ENCODE peak calls at places on chromosomes 4 and X, in nine cellular contexts. One of them, this sample, is unnamed.

GRCh38 chr4:113603926-113604325 is 157.6 kb downstream of the CAMK2D start:
- DNase-seq in psoas muscle: no peak
- DNase-seq in CD8-positive, alpha-beta T cell: no peak
- DNase-seq in neuronal stem cell: no peak
- DNase-seq in left ventricle myocardium inferior: no peak
- DNase-seq in ovary: no peak
- DNase-seq in effector memory CD4-positive, alpha-beta T cell: no peak
- DNase-seq in cardiac muscle cell: peak; percentile 63
- DNase-seq in GM23248: peak; percentile 24
- DNase-seq in this sample: no peak

GRCh38 chr4:135204311-135204710 is 1002.7 kb upstream of the PABPC4L start:
- DNase-seq in CD8-positive, alpha-beta T cell: no peak
- DNase-seq in left ventricle myocardium inferior: no peak
- DNase-seq in GM23248: no peak
- DNase-seq in ovary: no peak
- DNase-seq in effector memory CD4-positive, alpha-beta T cell: no peak
- DNase-seq in cardiac muscle cell: no peak
- DNase-seq in psoas muscle: no peak
- DNase-seq in neuronal stem cell: no peak
- DNase-seq in this sample: no peak

GRCh38 chr4:66569228-66569627 is 898.9 kb upstream of the EPHA5 start:
- DNase-seq in ovary: no peak
- DNase-seq in left ventricle myocardium inferior: no peak
- DNase-seq in neuronal stem cell: no peak
- DNase-seq in CD8-positive, alpha-beta T cell: no peak
- DNase-seq in cardiac muscle cell: no peak
- DNase-seq in psoas muscle: no peak
- DNase-seq in GM23248: no peak
- DNase-seq in effector memory CD4-positive, alpha-beta T cell: no peak
- DNase-seq in this sample: no peak

GRCh38 chrX:15319075-15319474 is 3.6 kb upstream of the ASB11 start:
- DNase-seq in CD8-positive, alpha-beta T cell: no peak
- DNase-seq in GM23248: no peak
- DNase-seq in ovary: no peak
- DNase-seq in psoas muscle: no peak
- DNase-seq in left ventricle myocardium inferior: no peak
- DNase-seq in effector memory CD4-positive, alpha-beta T cell: no peak
- DNase-seq in neuronal stem cell: no peak
- DNase-seq in cardiac muscle cell: no peak
- DNase-seq in this sample: no peak

GRCh38 chr4:38601244-38601915 is 62.6 kb upstream of the KLF3 start:
- DNase-seq in CD8-positive, alpha-beta T cell: no peak
- DNase-seq in ovary: no peak
- DNase-seq in GM23248: peak; percentile 47
- DNase-seq in cardiac muscle cell: peak; percentile 84
- DNase-seq in psoas muscle: no peak
- DNase-seq in effector memory CD4-positive, alpha-beta T cell: no peak
- DNase-seq in left ventricle myocardium inferior: no peak
- DNase-seq in neuronal stem cell: no peak
- DNase-seq in this sample: no peak

GRCh38 chrX:9148626-9149385 is 114.9 kb upstream of the FAM9B start:
- DNase-seq in effector memory CD4-positive, alpha-beta T cell: no peak
- DNase-seq in cardiac muscle cell: peak; percentile 64
- DNase-seq in left ventricle myocardium inferior: no peak
- DNase-seq in GM23248: peak; percentile 77
- DNase-seq in ovary: no peak
- DNase-seq in psoas muscle: no peak
- DNase-seq in neuronal stem cell: no peak
- DNase-seq in CD8-positive, alpha-beta T cell: no peak
- DNase-seq in this sample: no peak

GRCh38 chrX:96713303-96713702 is 28.7 kb downstream of the DIAPH2 start:
- DNase-seq in effector memory CD4-positive, alpha-beta T cell: no peak
- DNase-seq in GM23248: no peak
- DNase-seq in cardiac muscle cell: no peak
- DNase-seq in neuronal stem cell: no peak
- DNase-seq in CD8-positive, alpha-beta T cell: no peak
- DNase-seq in psoas muscle: no peak
- DNase-seq in left ventricle myocardium inferior: no peak
- DNase-seq in ovary: no peak
- DNase-seq in this sample: no peak

GRCh38 chr4:181008164-181008563 is 1235.0 kb upstream of the TENM3 start:
- DNase-seq in GM23248: no peak
- DNase-seq in effector memory CD4-positive, alpha-beta T cell: no peak
- DNase-seq in cardiac muscle cell: no peak
- DNase-seq in CD8-positive, alpha-beta T cell: no peak
- DNase-seq in left ventricle myocardium inferior: no peak
- DNase-seq in ovary: no peak
- DNase-seq in neuronal stem cell: no peak
- DNase-seq in psoas muscle: no peak
- DNase-seq in this sample: no peak

GRCh38 chrX:29044802-29045201 is 457.6 kb downstream of the IL1RAPL1 start:
- DNase-seq in GM23248: no peak
- DNase-seq in CD8-positive, alpha-beta T cell: no peak
- DNase-seq in cardiac muscle cell: peak; percentile 29
- DNase-seq in psoas muscle: no peak
- DNase-seq in ovary: no peak
- DNase-seq in effector memory CD4-positive, alpha-beta T cell: no peak
- DNase-seq in neuronal stem cell: no peak
- DNase-seq in left ventricle myocardium inferior: no peak
- DNase-seq in this sample: no peak

GRCh38 chrX:6558979-6559378 is 24.1 kb upstream of the VCX3A start:
- DNase-seq in CD8-positive, alpha-beta T cell: no peak
- DNase-seq in psoas muscle: no peak
- DNase-seq in ovary: no peak
- DNase-seq in GM23248: no peak
- DNase-seq in neuronal stem cell: no peak
- DNase-seq in left ventricle myocardium inferior: no peak
- DNase-seq in cardiac muscle cell: no peak
- DNase-seq in effector memory CD4-positive, alpha-beta T cell: no peak
- DNase-seq in this sample: no peak

GRCh38 chr4:687975-688694 is 816 bp downstream of the SLC49A3 start:
- DNase-seq in GM23248: no peak
- DNase-seq in ovary: no peak
- DNase-seq in psoas muscle: peak; percentile 62
- DNase-seq in cardiac muscle cell: no peak
- DNase-seq in CD8-positive, alpha-beta T cell: no peak
- DNase-seq in left ventricle myocardium inferior: no peak
- DNase-seq in neuronal stem cell: no peak
- DNase-seq in effector memory CD4-positive, alpha-beta T cell: no peak
- DNase-seq in this sample: no peak

GRCh38 chrX:76428243-76429130 is 977 bp downstream of the MAGEE1 start:
- DNase-seq in neuronal stem cell: no peak
- DNase-seq in GM23248: peak; percentile 0
- DNase-seq in effector memory CD4-positive, alpha-beta T cell: peak; percentile 32
- DNase-seq in left ventricle myocardium inferior: no peak
- DNase-seq in ovary: peak; percentile 16
- DNase-seq in psoas muscle: peak; percentile 50
- DNase-seq in CD8-positive, alpha-beta T cell: peak; percentile 72
- DNase-seq in cardiac muscle cell: no peak
- DNase-seq in this sample: peak; percentile 14

GRCh38 chrX:111181883-111182400 is 86.0 kb downstream of the PAK3 start:
- DNase-seq in cardiac muscle cell: no peak
- DNase-seq in effector memory CD4-positive, alpha-beta T cell: no peak
- DNase-seq in neuronal stem cell: peak; percentile 43
- DNase-seq in GM23248: no peak
- DNase-seq in ovary: no peak
- DNase-seq in left ventricle myocardium inferior: no peak
- DNase-seq in psoas muscle: no peak
- DNase-seq in CD8-positive, alpha-beta T cell: no peak
- DNase-seq in this sample: no peak

GRCh38 chr4:158845166-158846041 is 76.6 kb downstream of the FNIP2 start:
- DNase-seq in CD8-positive, alpha-beta T cell: no peak
- DNase-seq in effector memory CD4-positive, alpha-beta T cell: no peak
- DNase-seq in ovary: no peak
- DNase-seq in neuronal stem cell: no peak
- DNase-seq in GM23248: no peak
- DNase-seq in cardiac muscle cell: no peak
- DNase-seq in left ventricle myocardium inferior: no peak
- DNase-seq in psoas muscle: no peak
- DNase-seq in this sample: no peak

GRCh38 chrX:49166914-49167739 is 4.6 kb downstream of the MAGIX start:
- DNase-seq in neuronal stem cell: no peak
- DNase-seq in left ventricle myocardium inferior: peak; percentile 75
- DNase-seq in psoas muscle: peak; percentile 85
- DNase-seq in CD8-positive, alpha-beta T cell: peak; percentile 75
- DNase-seq in GM23248: peak; percentile 76
- DNase-seq in effector memory CD4-positive, alpha-beta T cell: peak; percentile 69
- DNase-seq in ovary: peak; percentile 72
- DNase-seq in cardiac muscle cell: peak; percentile 87
- DNase-seq in this sample: peak; percentile 91

GRCh38 chr4:38132140-38132673 is 172.0 kb downstream of the PTTG2 start:
- DNase-seq in cardiac muscle cell: peak; percentile 98
- DNase-seq in psoas muscle: no peak
- DNase-seq in CD8-positive, alpha-beta T cell: peak; percentile 70
- DNase-seq in neuronal stem cell: no peak
- DNase-seq in left ventricle myocardium inferior: no peak
- DNase-seq in effector memory CD4-positive, alpha-beta T cell: peak; percentile 41
- DNase-seq in ovary: peak; percentile 54
- DNase-seq in GM23248: peak; percentile 99
- DNase-seq in this sample: peak; percentile 56

GRCh38 chrX:112687189-112687691 is 7.5 kb upstream of the LHFPL1 start:
- DNase-seq in CD8-positive, alpha-beta T cell: no peak
- DNase-seq in ovary: no peak
- DNase-seq in left ventricle myocardium inferior: no peak
- DNase-seq in effector memory CD4-positive, alpha-beta T cell: no peak
- DNase-seq in psoas muscle: no peak
- DNase-seq in GM23248: peak; percentile 74
- DNase-seq in cardiac muscle cell: peak; percentile 50
- DNase-seq in neuronal stem cell: no peak
- DNase-seq in this sample: no peak

GRCh38 chr4:81404294-81404693 is 67.4 kb downstream of the RASGEF1B start:
- DNase-seq in ovary: no peak
- DNase-seq in psoas muscle: no peak
- DNase-seq in left ventricle myocardium inferior: no peak
- DNase-seq in GM23248: peak; percentile 29
- DNase-seq in cardiac muscle cell: peak; percentile 16
- DNase-seq in effector memory CD4-positive, alpha-beta T cell: no peak
- DNase-seq in CD8-positive, alpha-beta T cell: no peak
- DNase-seq in neuronal stem cell: no peak
- DNase-seq in this sample: no peak

GRCh38 chrX:68175569-68175968 is 257.7 kb downstream of the OPHN1 start:
- DNase-seq in left ventricle myocardium inferior: no peak
- DNase-seq in effector memory CD4-positive, alpha-beta T cell: no peak
- DNase-seq in cardiac muscle cell: peak; percentile 30
- DNase-seq in CD8-positive, alpha-beta T cell: no peak
- DNase-seq in psoas muscle: no peak
- DNase-seq in ovary: no peak
- DNase-seq in neuronal stem cell: no peak
- DNase-seq in GM23248: peak; percentile 64
- DNase-seq in this sample: no peak

GRCh38 chr4:152168960-152169616 is 366.8 kb downstream of the FBXW7 start:
- DNase-seq in CD8-positive, alpha-beta T cell: no peak
- DNase-seq in left ventricle myocardium inferior: no peak
- DNase-seq in GM23248: no peak
- DNase-seq in neuronal stem cell: no peak
- DNase-seq in ovary: no peak
- DNase-seq in psoas muscle: no peak
- DNase-seq in effector memory CD4-positive, alpha-beta T cell: no peak
- DNase-seq in cardiac muscle cell: no peak
- DNase-seq in this sample: no peak

DNA sequence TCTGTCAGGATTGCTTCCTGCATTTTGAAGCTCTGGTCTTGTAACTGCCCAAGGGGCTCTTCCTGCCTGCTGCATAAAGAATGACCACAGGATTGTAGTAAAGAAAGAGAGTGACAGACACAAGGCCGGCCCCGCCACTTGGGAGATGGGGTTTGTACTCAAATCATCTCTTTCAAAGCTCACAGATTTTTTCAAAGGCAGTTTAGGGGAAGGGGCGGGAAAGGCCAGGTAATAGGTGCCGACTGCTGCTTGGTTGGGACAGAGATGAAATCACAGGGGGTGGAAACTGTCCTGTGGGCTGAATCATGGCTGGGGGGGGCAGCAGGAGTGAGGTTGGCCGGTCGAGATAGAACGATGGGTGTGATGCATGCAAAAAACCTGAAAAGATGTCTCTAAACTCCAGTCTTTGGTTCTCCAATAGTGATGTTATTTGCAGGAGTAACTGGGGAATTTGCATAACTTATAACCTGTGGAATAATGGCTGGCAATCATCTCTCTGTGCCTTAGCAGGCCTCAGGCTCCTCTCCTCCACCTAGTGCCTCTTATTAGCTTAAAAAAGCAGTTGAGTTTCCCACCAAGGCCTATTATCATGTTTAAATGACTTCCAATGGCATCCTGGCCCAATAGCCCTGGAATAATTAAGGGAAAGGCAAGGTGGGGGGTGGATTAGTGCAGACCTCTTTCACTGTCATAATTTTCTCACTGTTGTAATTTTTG is 778.4 kb upstream of the FRG1 start:
- DNase-seq in neuronal stem cell: peak; percentile 15
- DNase-seq in left ventricle myocardium inferior: no peak
- DNase-seq in psoas muscle: no peak
- DNase-seq in CD8-positive, alpha-beta T cell: no peak
- DNase-seq in GM23248: no peak
- DNase-seq in effector memory CD4-positive, alpha-beta T cell: no peak
- DNase-seq in cardiac muscle cell: no peak
- DNase-seq in ovary: no peak
- DNase-seq in this sample: no peak
- H3K4me1 ChIP-seq in neuronal stem cell: peaks cover 3% of the 10 kb centered on the region
- H3K4me1 ChIP-seq in left ventricle myocardium inferior: no peaks in the 10 kb centered on the region
- H3K4me1 ChIP-seq in psoas muscle: no peaks in the 10 kb centered on the region
- H3K4me1 ChIP-seq in CD8-positive, alpha-beta T cell: no peaks in the 10 kb centered on the region
- H3K4me1 ChIP-seq in GM23248: no peaks in the 10 kb centered on the region
- H3K4me1 ChIP-seq in effector memory CD4-positive, alpha-beta T cell: no peaks in the 10 kb centered on the region
- H3K4me1 ChIP-seq in cardiac muscle cell: no peaks in the 10 kb centered on the region
- H3K4me1 ChIP-seq in ovary: no peaks in the 10 kb centered on the region
- H3K4me1 ChIP-seq in this sample: no peaks in the 10 kb centered on the region

GRCh38 chr4:8242782-8243556 is 26.6 kb upstream of the HTRA3 start:
- DNase-seq in neuronal stem cell: no peak
- DNase-seq in CD8-positive, alpha-beta T cell: no peak
- DNase-seq in psoas muscle: no peak
- DNase-seq in ovary: no peak
- DNase-seq in left ventricle myocardium inferior: no peak
- DNase-seq in GM23248: no peak
- DNase-seq in effector memory CD4-positive, alpha-beta T cell: no peak
- DNase-seq in cardiac muscle cell: no peak
- DNase-seq in this sample: no peak
- H3K27ac ChIP-seq in neuronal stem cell: no peak overlapping the region
- H3K27ac ChIP-seq in CD8-positive, alpha-beta T cell: no peak overlapping the region
- H3K27ac ChIP-seq in psoas muscle: no peak overlapping the region
- H3K27ac ChIP-seq in ovary: peak overlapping the region; percentile 20
- H3K27ac ChIP-seq in left ventricle myocardium inferior: peak overlapping the region; percentile 66
- H3K27ac ChIP-seq in GM23248: no peak overlapping the region
- H3K27ac ChIP-seq in effector memory CD4-positive, alpha-beta T cell: no peak overlapping the region
- H3K27ac ChIP-seq in cardiac muscle cell: peak overlapping the region; percentile 32
- H3K27ac ChIP-seq in this sample: no peak overlapping the region

GRCh38 chr4:4861592-4862551 is 2.4 kb downstream of the MSX1 start:
- DNase-seq in effector memory CD4-positive, alpha-beta T cell: no peak
- DNase-seq in CD8-positive, alpha-beta T cell: no peak
- DNase-seq in psoas muscle: peak; percentile 26
- DNase-seq in left ventricle myocardium inferior: no peak
- DNase-seq in cardiac muscle cell: no peak
- DNase-seq in GM23248: no peak
- DNase-seq in ovary: no peak
- DNase-seq in neuronal stem cell: no peak
- DNase-seq in this sample: no peak
- H3K4me1 ChIP-seq in effector memory CD4-positive, alpha-beta T cell: peaks cover 30% of the 10 kb centered on the region
- H3K4me1 ChIP-seq in CD8-positive, alpha-beta T cell: peaks cover 30% of the 10 kb centered on the region
- H3K4me1 ChIP-seq in psoas muscle: peaks cover 9% of the 10 kb centered on the region
- H3K4me1 ChIP-seq in left ventricle myocardium inferior: peaks cover 81% of the 10 kb centered on the region
- H3K4me1 ChIP-seq in cardiac muscle cell: peaks cover 5% of the 10 kb centered on the region
- H3K4me1 ChIP-seq in GM23248: peaks cover 4% of the 10 kb centered on the region
- H3K4me1 ChIP-seq in ovary: peaks cover 2% of the 10 kb centered on the region
- H3K4me1 ChIP-seq in neuronal stem cell: peaks cover 13% of the 10 kb centered on the region
- H3K4me1 ChIP-seq in this sample: peaks cover 67% of the 10 kb centered on the region

GRCh38 chr4:5041609-5042234 is 9.6 kb upstream of the STK32B start:
- DNase-seq in psoas muscle: no peak
- DNase-seq in CD8-positive, alpha-beta T cell: no peak
- DNase-seq in cardiac muscle cell: no peak
- DNase-seq in ovary: no peak
- DNase-seq in effector memory CD4-positive, alpha-beta T cell: no peak
- DNase-seq in GM23248: no peak
- DNase-seq in neuronal stem cell: no peak
- DNase-seq in left ventricle myocardium inferior: no peak
- DNase-seq in this sample: no peak
- H3K27ac ChIP-seq in psoas muscle: no peak overlapping the region
- H3K27ac ChIP-seq in CD8-positive, alpha-beta T cell: no peak overlapping the region
- H3K27ac ChIP-seq in cardiac muscle cell: no peak overlapping the region
- H3K27ac ChIP-seq in ovary: no peak overlapping the region
- H3K27ac ChIP-seq in effector memory CD4-positive, alpha-beta T cell: no peak overlapping the region
- H3K27ac ChIP-seq in GM23248: no peak overlapping the region
- H3K27ac ChIP-seq in neuronal stem cell: no peak overlapping the region
- H3K27ac ChIP-seq in left ventricle myocardium inferior: no peak overlapping the region
- H3K27ac ChIP-seq in this sample: no peak overlapping the region